ENCODE peak calls at places on chromosomes 13 and 19, in seven cellular contexts. One of them, this sample, is unnamed. For H3K4me1, the result is how much of the 10 kb centered on the place peaks cover.

GRCh38 chr13:44231786-44232516 is 141.7 kb upstream of the SERP2 start:
- DNase-seq in mesenchymal stem cell: peak
- DNase-seq in CD8-positive, alpha-beta T cell: no peak
- DNase-seq in OCI-LY7: no peak
- DNase-seq in fibroblast of lung: peak
- DNase-seq in lung: peak
- DNase-seq in cardiac muscle cell: peak
- DNase-seq in this sample: peak

GRCh38 chr13:114263590-114263989 is 17.8 kb upstream of the UPF3A start:
- DNase-seq in mesenchymal stem cell: no peak
- DNase-seq in CD8-positive, alpha-beta T cell: no peak
- DNase-seq in OCI-LY7: peak
- DNase-seq in fibroblast of lung: peak
- DNase-seq in lung: no peak
- DNase-seq in cardiac muscle cell: no peak
- DNase-seq in this sample: no peak

GRCh38 chr19:41353466-41354342 is at the start of gene TGFB1:
- DNase-seq in mesenchymal stem cell: peak
- DNase-seq in CD8-positive, alpha-beta T cell: peak
- DNase-seq in OCI-LY7: peak
- DNase-seq in fibroblast of lung: peak
- DNase-seq in lung: peak
- DNase-seq in cardiac muscle cell: peak
- DNase-seq in this sample: peak

GRCh38 chr19:29491491-29491890 is 34.3 kb upstream of the VSTM2B start:
- DNase-seq in mesenchymal stem cell: no peak
- DNase-seq in CD8-positive, alpha-beta T cell: no peak
- DNase-seq in OCI-LY7: no peak
- DNase-seq in fibroblast of lung: no peak
- DNase-seq in lung: no peak
- DNase-seq in cardiac muscle cell: no peak
- DNase-seq in this sample: peak

GRCh38 chr13:49649244-49649962 is 21.1 kb downstream of the ARL11 start:
- DNase-seq in mesenchymal stem cell: peak
- DNase-seq in CD8-positive, alpha-beta T cell: no peak
- DNase-seq in OCI-LY7: no peak
- DNase-seq in fibroblast of lung: peak
- DNase-seq in lung: no peak
- DNase-seq in cardiac muscle cell: peak
- DNase-seq in this sample: no peak

GRCh38 chr13:46374710-46375109 is 12.3 kb downstream of the RUBCNL start:
- DNase-seq in mesenchymal stem cell: no peak
- DNase-seq in CD8-positive, alpha-beta T cell: no peak
- DNase-seq in OCI-LY7: peak
- DNase-seq in fibroblast of lung: no peak
- DNase-seq in lung: no peak
- DNase-seq in cardiac muscle cell: no peak
- DNase-seq in this sample: no peak

GRCh38 chr19:36128392-36128736 is 11.5 kb upstream of the CAPNS1 start:
- DNase-seq in mesenchymal stem cell: no peak
- DNase-seq in CD8-positive, alpha-beta T cell: no peak
- DNase-seq in OCI-LY7: peak
- DNase-seq in fibroblast of lung: no peak
- DNase-seq in lung: no peak
- DNase-seq in cardiac muscle cell: no peak
- DNase-seq in this sample: no peak

GRCh38 chr13:30192320-30193093 is 114.8 kb downstream of the KATNAL1 start:
- DNase-seq in mesenchymal stem cell: no peak
- DNase-seq in CD8-positive, alpha-beta T cell: no peak
- DNase-seq in OCI-LY7: no peak
- DNase-seq in fibroblast of lung: no peak
- DNase-seq in lung: no peak
- DNase-seq in cardiac muscle cell: no peak
- DNase-seq in this sample: no peak

GRCh38 chr13:70407486-70407885 is 299.2 kb upstream of the KLHL1 start:
- DNase-seq in mesenchymal stem cell: peak
- DNase-seq in CD8-positive, alpha-beta T cell: no peak
- DNase-seq in OCI-LY7: no peak
- DNase-seq in fibroblast of lung: peak
- DNase-seq in lung: no peak
- DNase-seq in cardiac muscle cell: no peak
- DNase-seq in this sample: no peak
- H3K4me1 ChIP-seq in mesenchymal stem cell: under half
- H3K4me1 ChIP-seq in CD8-positive, alpha-beta T cell: under half
- H3K4me1 ChIP-seq in OCI-LY7: under half
- H3K4me1 ChIP-seq in fibroblast of lung: under half
- H3K4me1 ChIP-seq in lung: under half
- H3K4me1 ChIP-seq in cardiac muscle cell: under half
- H3K4me1 ChIP-seq in this sample: under half

GRCh38 chr13:93352616-93353015 is 126.0 kb downstream of the GPC6 start:
- DNase-seq in mesenchymal stem cell: no peak
- DNase-seq in CD8-positive, alpha-beta T cell: no peak
- DNase-seq in OCI-LY7: no peak
- DNase-seq in fibroblast of lung: no peak
- DNase-seq in lung: no peak
- DNase-seq in cardiac muscle cell: no peak
- DNase-seq in this sample: no peak

DNA sequence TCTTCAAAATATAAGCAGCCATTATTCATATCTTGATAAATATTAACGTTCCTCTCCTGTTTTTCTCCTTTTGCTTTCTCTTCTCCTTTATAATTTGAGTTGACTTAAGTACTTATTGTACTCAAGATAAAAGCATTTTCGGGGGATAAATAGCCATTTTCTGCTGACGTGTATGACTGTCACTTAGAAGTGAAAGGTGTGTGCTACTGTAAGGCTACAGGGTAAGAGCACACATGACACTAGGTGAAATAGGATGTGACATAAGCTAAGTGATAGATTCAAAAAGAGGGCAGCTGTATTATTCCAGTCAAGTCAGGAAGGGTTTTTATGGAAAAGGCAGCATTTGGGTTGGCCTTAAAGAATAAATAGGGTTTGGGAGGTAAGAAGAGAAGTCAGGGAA is 128.5 kb downstream of the GPC6 start:
- DNase-seq in mesenchymal stem cell: no peak
- DNase-seq in CD8-positive, alpha-beta T cell: no peak
- DNase-seq in OCI-LY7: no peak
- DNase-seq in fibroblast of lung: no peak
- DNase-seq in lung: no peak
- DNase-seq in cardiac muscle cell: no peak
- DNase-seq in this sample: no peak
- H3K4me3 ChIP-seq in mesenchymal stem cell: no peak
- H3K4me3 ChIP-seq in CD8-positive, alpha-beta T cell: no peak
- H3K4me3 ChIP-seq in OCI-LY7: no peak
- H3K4me3 ChIP-seq in fibroblast of lung: no peak
- H3K4me3 ChIP-seq in lung: no peak
- H3K4me3 ChIP-seq in cardiac muscle cell: no peak
- H3K4me3 ChIP-seq in this sample: peak

GRCh38 chr13:66576381-66576780 is 653.8 kb downstream of the PCDH9 start:
- DNase-seq in mesenchymal stem cell: no peak
- DNase-seq in CD8-positive, alpha-beta T cell: no peak
- DNase-seq in OCI-LY7: no peak
- DNase-seq in fibroblast of lung: no peak
- DNase-seq in lung: no peak
- DNase-seq in cardiac muscle cell: no peak
- DNase-seq in this sample: no peak

GRCh38 chr13:66577358-66577757 is 652.8 kb downstream of the PCDH9 start:
- DNase-seq in mesenchymal stem cell: no peak
- DNase-seq in CD8-positive, alpha-beta T cell: no peak
- DNase-seq in OCI-LY7: no peak
- DNase-seq in fibroblast of lung: no peak
- DNase-seq in lung: no peak
- DNase-seq in cardiac muscle cell: no peak
- DNase-seq in this sample: no peak

GRCh38 chr13:66574606-66575005 is 655.5 kb downstream of the PCDH9 start:
- DNase-seq in mesenchymal stem cell: no peak
- DNase-seq in CD8-positive, alpha-beta T cell: no peak
- DNase-seq in OCI-LY7: no peak
- DNase-seq in fibroblast of lung: peak
- DNase-seq in lung: no peak
- DNase-seq in cardiac muscle cell: no peak
- DNase-seq in this sample: no peak

GRCh38 chr13:66581691-66582090 is 648.4 kb downstream of the PCDH9 start:
- DNase-seq in mesenchymal stem cell: no peak
- DNase-seq in CD8-positive, alpha-beta T cell: no peak
- DNase-seq in OCI-LY7: no peak
- DNase-seq in fibroblast of lung: no peak
- DNase-seq in lung: no peak
- DNase-seq in cardiac muscle cell: no peak
- DNase-seq in this sample: no peak

DNA sequence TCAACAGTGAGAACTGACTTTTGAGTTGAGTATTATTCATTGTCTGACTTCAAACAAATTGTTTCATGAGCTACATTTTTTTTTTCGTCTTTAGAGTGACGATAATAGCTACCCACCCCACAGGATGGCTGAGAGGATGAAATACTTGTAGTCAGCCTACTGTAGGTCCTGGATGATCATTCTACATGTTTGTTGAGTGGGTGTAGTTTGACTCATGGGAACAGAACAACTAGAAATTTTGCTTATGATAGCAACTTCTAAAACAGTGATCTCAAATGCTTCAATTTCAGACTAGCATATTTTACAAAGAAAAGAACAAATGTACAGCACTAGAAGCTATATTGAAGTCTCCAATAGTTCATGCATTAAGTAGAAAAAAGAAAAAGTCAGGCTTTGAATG is 651.8 kb downstream of the PCDH9 start:
- DNase-seq in mesenchymal stem cell: no peak
- DNase-seq in CD8-positive, alpha-beta T cell: no peak
- DNase-seq in OCI-LY7: no peak
- DNase-seq in fibroblast of lung: peak
- DNase-seq in lung: no peak
- DNase-seq in cardiac muscle cell: no peak
- DNase-seq in this sample: no peak
- H3K4me1 ChIP-seq in mesenchymal stem cell: under half
- H3K4me1 ChIP-seq in CD8-positive, alpha-beta T cell: under half
- H3K4me1 ChIP-seq in OCI-LY7: under half
- H3K4me1 ChIP-seq in fibroblast of lung: under half
- H3K4me1 ChIP-seq in lung: under half
- H3K4me1 ChIP-seq in cardiac muscle cell: under half
- H3K4me1 ChIP-seq in this sample: under half

DNA sequence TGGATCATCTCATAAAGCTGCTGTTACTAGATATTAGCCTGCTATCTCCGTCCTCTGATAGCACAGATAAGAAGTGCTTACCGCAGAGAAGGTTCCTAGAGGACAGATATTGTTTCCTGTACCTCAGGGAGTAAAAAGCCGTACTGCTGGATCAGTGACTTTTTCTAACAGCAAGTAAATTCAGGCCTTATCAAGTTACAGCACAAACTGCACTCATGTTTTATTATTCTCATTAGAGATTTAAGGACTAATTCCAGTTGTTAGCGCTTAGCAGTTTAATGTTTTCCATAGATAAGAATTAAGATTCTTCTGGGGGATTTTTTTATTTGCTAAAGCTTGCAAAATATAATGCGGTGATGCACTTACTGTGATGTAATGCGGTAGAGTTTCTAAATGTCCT is 119.0 kb upstream of the OBI1 start:
- DNase-seq in mesenchymal stem cell: no peak
- DNase-seq in CD8-positive, alpha-beta T cell: no peak
- DNase-seq in OCI-LY7: no peak
- DNase-seq in fibroblast of lung: no peak
- DNase-seq in lung: no peak
- DNase-seq in cardiac muscle cell: no peak
- DNase-seq in this sample: no peak
- H3K4me3 ChIP-seq in mesenchymal stem cell: no peak
- H3K4me3 ChIP-seq in CD8-positive, alpha-beta T cell: no peak
- H3K4me3 ChIP-seq in OCI-LY7: no peak
- H3K4me3 ChIP-seq in fibroblast of lung: no peak
- H3K4me3 ChIP-seq in lung: no peak
- H3K4me3 ChIP-seq in cardiac muscle cell: no peak
- H3K4me3 ChIP-seq in this sample: no peak

GRCh38 chr19:18848860-18849661 is 17.3 kb downstream of the UPF1 start:
- DNase-seq in mesenchymal stem cell: no peak
- DNase-seq in CD8-positive, alpha-beta T cell: no peak
- DNase-seq in OCI-LY7: no peak
- DNase-seq in fibroblast of lung: no peak
- DNase-seq in lung: peak
- DNase-seq in cardiac muscle cell: peak
- DNase-seq in this sample: no peak
- H3K4me1 ChIP-seq in mesenchymal stem cell: under half
- H3K4me1 ChIP-seq in CD8-positive, alpha-beta T cell: under half
- H3K4me1 ChIP-seq in OCI-LY7: under half
- H3K4me1 ChIP-seq in fibroblast of lung: under half
- H3K4me1 ChIP-seq in lung: under half
- H3K4me1 ChIP-seq in cardiac muscle cell: under half
- H3K4me1 ChIP-seq in this sample: under half

This sample was measured in endodermal cell.